ENCODE peak calls at places on chromosomes 1 and 21, in eight cellular contexts. Y is heart left ventricle, R is lower leg skin, T is SK-N-SH, P is Caco-2, E is hepatocyte, F is IMR-90, B is A673. X is an unnamed sample.

GRCh38 chr1:234072793-234073192 is 168.3 kb downstream of the SLC35F3 start:
- DNase-seq in Y (no peak), R (no peak), T (no peak), P (no peak), E (no peak), F (no peak), B (no peak), X (no peak)

GRCh38 chr1:204562075-204562990 is 46.1 kb downstream of the MDM4 start:
- DNase-seq in Y (no peak), R (no peak), T (no peak), P (no peak), E (no peak), F (no peak), B (no peak), X (no peak)

GRCh38 chr1:151815716-151816327 is 10.6 kb upstream of the LINGO4 start:
- DNase-seq in Y (no peak), R (no peak), T (no peak), P (no peak), E (no peak), F (no peak), B (no peak), X (no peak)

GRCh38 chr21:17351766-17352165 is 161.1 kb upstream of the CXADR start:
- DNase-seq in Y (no peak), R (no peak), T (no peak), P (no peak), E (no peak), F (no peak), B (no peak), X (no peak)

GRCh38 chr1:161902146-161902545 is 121.5 kb downstream of the OLFML2B start:
- DNase-seq in Y (no peak), R (no peak), T (no peak), P (no peak), E (no peak), F (no peak), B (no peak), X (no peak)

GRCh38 chr1:226186124-226187018 is at the start of gene ACBD3:
- DNase-seq in Y (peak; percentile 93), R (peak; percentile 85), T (peak; percentile 98), P (peak; percentile 91), E (peak; percentile 94), F (peak; percentile 86), B (peak; percentile 91), X (peak; percentile 91)

GRCh38 chr1:119285482-119285881 is 83.1 kb upstream of the HAO2 start:
- DNase-seq in Y (no peak), R (no peak), T (no peak), P (no peak), E (peak; percentile 67), F (peak; percentile 79), B (peak; percentile 58), X (no peak)

GRCh38 chr1:243748706-243749283 is 101.2 kb downstream of the AKT3 start:
- DNase-seq in Y (no peak), R (no peak), T (peak; percentile 77), P (no peak), E (peak; percentile 80), F (peak; percentile 88), B (peak; percentile 53), X (no peak)

GRCh38 chr1:57262472-57262871 is 161.4 kb downstream of the DAB1 start:
- DNase-seq in Y (no peak), R (no peak), T (no peak), P (no peak), E (no peak), F (no peak), B (no peak), X (no peak)

GRCh38 chr1:108010581-108010980 is 45.6 kb upstream of the VAV3 start:
- DNase-seq in Y (no peak), R (no peak), T (no peak), P (no peak), E (no peak), F (no peak), B (no peak), X (no peak)

GRCh38 chr1:206808615-206809014 is 36.3 kb upstream of the IL10 start:
- DNase-seq in Y (no peak), R (no peak), T (no peak), P (peak; percentile 46), E (peak; percentile 41), F (peak; percentile 57), B (peak; percentile 27), X (no peak)

GRCh38 chr1:222126052-222126451 is 384.2 kb upstream of the DUSP10 start:
- DNase-seq in Y (no peak), R (no peak), T (no peak), P (no peak), E (peak; percentile 30), F (no peak), B (no peak), X (no peak)

GRCh38 chr1:74517599-74518051 is 5.2 kb upstream of the LRRC53 start:
- DNase-seq in Y (no peak), R (no peak), T (no peak), P (no peak), E (no peak), F (no peak), B (no peak), X (no peak)

GRCh38 chr1:5370321-5370720 is 621.9 kb downstream of the NPHP4 start:
- DNase-seq in Y (no peak), R (no peak), T (no peak), P (no peak), E (no peak), F (no peak), B (no peak), X (no peak)

GRCh38 chr1:156884560-156884959 is 9.0 kb upstream of the PEAR1 start:
- DNase-seq in Y (no peak), R (no peak), T (no peak), P (no peak), E (no peak), F (no peak), B (no peak), X (no peak)

GRCh38 chr1:181129771-181130606 is 41.5 kb downstream of the IER5 start:
- DNase-seq in Y (no peak), R (no peak), T (no peak), P (no peak), E (no peak), F (no peak), B (no peak), X (no peak)
- H3K4me3 ChIP-seq in Y (no peak overlapping the region), R (no peak overlapping the region), T (no peak overlapping the region), P (no peak overlapping the region), E (no peak overlapping the region), F (no peak overlapping the region), B (no peak overlapping the region), X (no peak overlapping the region)

GRCh38 chr1:31421404-31422040 is 8.5 kb downstream of the SERINC2 start:
- DNase-seq in Y (no peak), R (no peak), T (no peak), P (no peak), E (no peak), F (peak; percentile 32), B (no peak), X (no peak)
- TF ChIP-seq CTCF in Y (no peak), R (no peak), T (peak; percentile 57), P (no peak), E (peak; percentile 28), F (peak; percentile 52), B (peak; percentile 44), X (peak; percentile 8)

GRCh38 chr21:42107177-42107880 is 36.2 kb downstream of the UMODL1 start:
- DNase-seq in Y (no peak), R (no peak), T (peak; percentile 48), P (no peak), E (no peak), F (no peak), B (no peak), X (no peak)
- H3K4me3 ChIP-seq in Y (no peak overlapping the region), R (no peak overlapping the region), T (no peak overlapping the region), P (no peak overlapping the region), E (no peak overlapping the region), F (no peak overlapping the region), B (no peak overlapping the region), X (peak overlapping the region; percentile 14)

GRCh38 chr1:72557446-72558049 is 275.2 kb upstream of the NEGR1 start:
- DNase-seq in Y (no peak), R (no peak), T (no peak), P (no peak), E (peak; percentile 28), F (peak; percentile 2), B (peak; percentile 78), X (no peak)
- TF ChIP-seq CTCF in Y (peak; percentile 13), R (no peak), T (peak; percentile 29), P (no peak), E (peak; percentile 31), F (peak; percentile 20), B (peak; percentile 66), X (peak; percentile 7)

DNA sequence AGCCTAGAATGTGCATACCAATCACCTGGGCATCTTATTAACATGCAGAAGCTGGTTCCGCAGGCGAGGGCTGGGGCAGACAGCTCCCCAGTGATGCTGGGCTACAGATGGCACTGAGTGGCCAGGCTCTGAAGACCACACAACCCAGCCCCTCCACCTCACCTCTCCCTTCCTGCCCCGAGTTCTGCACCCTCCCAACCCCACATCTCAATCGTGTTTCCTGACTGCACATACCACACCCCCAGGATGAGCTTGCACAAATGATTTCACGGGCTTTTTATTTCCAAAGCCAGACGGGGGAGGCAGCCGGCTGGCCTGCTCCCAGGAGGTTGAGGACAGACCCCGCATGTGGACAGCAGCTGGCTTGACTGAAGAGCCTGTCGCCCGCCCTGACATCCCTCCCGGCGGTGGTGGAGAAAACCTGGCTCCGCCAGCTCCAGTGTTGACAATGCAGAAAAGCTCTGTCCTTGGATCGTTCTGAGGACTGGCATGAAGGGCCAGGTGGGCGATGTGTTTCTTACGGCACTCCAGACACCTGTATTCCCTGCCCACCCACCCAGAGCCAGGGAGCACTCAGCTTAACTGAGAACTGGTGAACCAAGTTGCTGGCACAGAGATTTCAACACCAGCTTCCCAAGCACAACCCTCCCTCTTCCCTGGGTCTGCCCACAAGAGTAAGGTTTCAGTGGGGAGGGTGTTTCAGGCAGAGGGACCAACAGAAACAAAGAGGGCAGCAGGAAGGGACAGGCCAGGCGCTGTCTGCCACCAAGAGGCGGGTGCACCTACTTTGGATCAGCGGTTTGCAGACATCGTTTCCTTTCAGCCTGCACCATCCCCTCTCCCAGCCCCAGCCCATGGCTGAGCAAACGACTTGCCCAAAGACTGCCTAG is 21.6 kb upstream of the ALDH4A1 start:
- DNase-seq in Y (peak; percentile 61), R (no peak), T (peak; percentile 90), P (no peak), E (no peak), F (peak; percentile 47), B (no peak), X (no peak)
- H3K4me3 ChIP-seq in Y (no peak overlapping the region), R (no peak overlapping the region), T (no peak overlapping the region), P (no peak overlapping the region), E (no peak overlapping the region), F (no peak overlapping the region), B (no peak overlapping the region), X (no peak overlapping the region)

GRCh38 chr1:242455052-242455361 is 69.5 kb downstream of the PLD5 start:
- DNase-seq in Y (no peak), R (no peak), T (no peak), P (no peak), E (no peak), F (no peak), B (no peak), X (no peak)

GRCh38 chr1:242452573-242452972 is 71.9 kb downstream of the PLD5 start:
- DNase-seq in Y (no peak), R (no peak), T (no peak), P (no peak), E (no peak), F (no peak), B (no peak), X (peak; percentile 8)

GRCh38 chr1:242449211-242449610 is 75.3 kb downstream of the PLD5 start:
- DNase-seq in Y (no peak), R (no peak), T (peak; percentile 46), P (no peak), E (no peak), F (no peak), B (no peak), X (no peak)

GRCh38 chr1:242454262-242455051 is 70.0 kb downstream of the PLD5 start:
- DNase-seq in Y (no peak), R (no peak), T (peak; percentile 67), P (no peak), E (peak; percentile 59), F (peak; percentile 7), B (peak; percentile 72), X (no peak)
- TF ChIP-seq CTCF in Y (peak; percentile 56), R (no peak), T (peak; percentile 61), P (peak; percentile 54), E (peak; percentile 79), F (peak; percentile 57), B (peak; percentile 65), X (peak; percentile 15)

X was measured in upper lobe of left lung.